ENCODE peak calls at places on chromosomes 3 and 15, in four cellular contexts. One of them, this sample, is unnamed.
A peak's percentile ranks its signal among the peaks of the same experiment; 100 is the strongest.

GRCh38 chr3:189727898-189728297 is 96.7 kb downstream of the TP63 start:
- DNase-seq in GM04503: no peak
- DNase-seq in SK-N-MC: no peak
- DNase-seq in GM04504: peak; percentile 46
- DNase-seq in this sample: no peak

GRCh38 chr15:78914027-78914764 is 30.6 kb downstream of the CTSH start:
- DNase-seq in GM04503: no peak
- DNase-seq in SK-N-MC: no peak
- DNase-seq in GM04504: peak; percentile 28
- DNase-seq in this sample: no peak

GRCh38 chr3:130543322-130543721 is 26.3 kb downstream of the COL6A6 start:
- DNase-seq in GM04503: no peak
- DNase-seq in SK-N-MC: no peak
- DNase-seq in GM04504: no peak
- DNase-seq in this sample: no peak

GRCh38 chr3:191721983-191722382 is 261.0 kb downstream of the PYDC2 start:
- DNase-seq in GM04503: no peak
- DNase-seq in SK-N-MC: no peak
- DNase-seq in GM04504: no peak
- DNase-seq in this sample: no peak

GRCh38 chr3:135736740-135737139 is 228.8 kb upstream of the PPP2R3A start:
- DNase-seq in GM04503: no peak
- DNase-seq in SK-N-MC: no peak
- DNase-seq in GM04504: peak; percentile 8
- DNase-seq in this sample: no peak

GRCh38 chr3:194711913-194712312 is 26.2 kb downstream of the FAM43A start:
- DNase-seq in GM04503: peak; percentile 52
- DNase-seq in SK-N-MC: no peak
- DNase-seq in GM04504: peak; percentile 83
- DNase-seq in this sample: no peak

GRCh38 chr3:73766599-73767378 is 142.0 kb upstream of the PDZRN3 start:
- DNase-seq in GM04503: peak; percentile 83
- DNase-seq in SK-N-MC: peak; percentile 80
- DNase-seq in GM04504: peak; percentile 74
- DNase-seq in this sample: peak; percentile 48

GRCh38 chr3:129577356-129577755 is 29.1 kb downstream of the PLXND1 start:
- DNase-seq in GM04503: no peak
- DNase-seq in SK-N-MC: no peak
- DNase-seq in GM04504: no peak
- DNase-seq in this sample: no peak

GRCh38 chr3:178847170-178847569 is 224.4 kb downstream of the ZMAT3 start:
- DNase-seq in GM04503: no peak
- DNase-seq in SK-N-MC: no peak
- DNase-seq in GM04504: no peak
- DNase-seq in this sample: no peak

GRCh38 chr3:143361589-143361988 is 242.0 kb downstream of the CHST2 start:
- DNase-seq in GM04503: no peak
- DNase-seq in SK-N-MC: no peak
- DNase-seq in GM04504: no peak
- DNase-seq in this sample: no peak

GRCh38 chr3:141279074-141279945 is 47.7 kb downstream of the PXYLP1 start:
- DNase-seq in GM04503: no peak
- DNase-seq in SK-N-MC: no peak
- DNase-seq in GM04504: no peak
- DNase-seq in this sample: peak; percentile 30

GRCh38 chr15:75720787-75721461 is 8.3 kb upstream of the CSPG4 start:
- DNase-seq in GM04503: no peak
- DNase-seq in SK-N-MC: no peak
- DNase-seq in GM04504: no peak
- DNase-seq in this sample: peak; percentile 58

GRCh38 chr3:71189480-71189879 is 394.0 kb downstream of the FOXP1 start:
- DNase-seq in GM04503: no peak
- DNase-seq in SK-N-MC: no peak
- DNase-seq in GM04504: no peak
- DNase-seq in this sample: no peak

GRCh38 chr3:57048728-57049127 is 11.7 kb upstream of the SPATA12 start:
- DNase-seq in GM04503: no peak
- DNase-seq in SK-N-MC: no peak
- DNase-seq in GM04504: no peak
- DNase-seq in this sample: no peak

GRCh38 chr15:90058308-90058707 is 44.0 kb downstream of the IDH2 start:
- DNase-seq in GM04503: no peak
- DNase-seq in SK-N-MC: no peak
- DNase-seq in GM04504: no peak
- DNase-seq in this sample: no peak